ENCODE peak calls at places on chromosome 19, in four cellular contexts. B is K562, Q is HCT116, K is SK-N-SH. W is an unnamed sample.

GRCh38 chr19:47372603-47373002 is 23.5 kb downstream of the DHX34 start:
- DNase-seq in K (no peak), B (no peak), Q (no peak), W (no peak)

GRCh38 chr19:11890634-11891033 is 3.1 kb downstream of the ZNF69 start:
- DNase-seq in B (no peak), K (no peak), Q (no peak), W (no peak)

GRCh38 chr19:18562086-18562485 is 4.4 kb downstream of the KXD1 start:
- DNase-seq in B (no peak), K (no peak), Q (no peak), W (no peak)

GRCh38 chr19:3012522-3013260 is 16.4 kb downstream of the TLE2 start:
- DNase-seq in B (peak), Q (no peak), K (no peak), W (no peak)

GRCh38 chr19:36573948-36574726 is 1.0 kb upstream of the ZNF529 start:
- DNase-seq in Q (no peak), B (peak), K (no peak), W (peak)

GRCh38 chr19:45547965-45548609 is 36.5 kb downstream of the OPA3 start:
- DNase-seq in K (no peak), Q (peak), B (no peak), W (peak)

GRCh38 chr19:48994035-48994386 is 324 bp downstream of the RUVBL2 start:
- DNase-seq in Q (no peak), K (no peak), B (no peak), W (no peak)

GRCh38 chr19:2048959-2049740 is 1.9 kb downstream of the MKNK2 start:
- DNase-seq in K (no peak), Q (no peak), B (no peak), W (no peak)

GRCh38 chr19:2244122-2244411 is 5.1 kb upstream of the AMH start:
- DNase-seq in Q (no peak), K (no peak), B (no peak), W (no peak)

GRCh38 chr19:33430674-33431277 is 57.3 kb downstream of the CEBPG start:
- DNase-seq in Q (peak), B (peak), K (peak), W (peak)

GRCh38 chr19:45508931-45509691 is 1.8 kb downstream of the VASP start:
- DNase-seq in Q (no peak), B (peak), K (peak), W (peak)

GRCh38 chr19:49861541-49862410 is 5.6 kb downstream of the PNKP start:
- DNase-seq in K (no peak), Q (no peak), B (no peak), W (no peak)

GRCh38 chr19:39471756-39472536 is 8.7 kb upstream of the TIMM50 start:
- DNase-seq in B (no peak), K (no peak), Q (no peak), W (no peak)
- TF ChIP-seq JUND in B (no peak), K (no peak), Q (no peak), W (no peak)

DNA sequence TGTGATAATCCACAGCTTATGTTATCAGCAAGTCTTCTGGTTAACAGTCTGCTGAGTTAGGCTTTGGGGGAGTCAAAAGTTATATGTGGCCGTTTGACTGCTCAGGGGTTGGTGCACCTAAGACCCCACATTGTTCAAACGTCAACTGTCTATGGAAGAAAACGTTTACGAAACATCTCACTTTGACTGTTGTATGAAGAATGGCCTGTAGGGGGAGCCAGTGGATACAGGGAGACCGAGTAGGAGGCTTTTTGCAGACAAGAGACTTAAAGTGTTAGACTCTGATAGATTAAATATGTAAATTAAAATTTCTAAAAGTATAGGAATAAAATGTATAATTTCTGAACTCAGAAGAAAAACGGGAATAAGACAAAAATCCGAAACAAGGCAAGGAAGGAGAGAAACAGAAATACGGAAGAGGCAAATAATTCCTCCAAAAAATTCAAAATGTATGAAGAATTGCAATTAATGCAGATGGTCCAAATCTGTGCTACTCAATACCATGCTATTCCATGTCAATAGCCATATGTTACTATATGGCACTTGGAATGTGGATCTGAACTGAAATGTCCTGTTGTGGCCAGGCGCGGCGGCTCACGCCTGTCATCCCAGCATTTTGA is 37.8 kb downstream of the TNFSF14 start:
- DNase-seq in B (peak), K (peak), Q (peak), W (no peak)
- TF ChIP-seq JUND in B (no peak), K (no peak), Q (no peak), W (no peak)

GRCh38 chr19:5823579-5824281 is 15.8 kb downstream of the FUT6 start:
- DNase-seq in K (peak), Q (no peak), B (peak), W (peak)
- TF ChIP-seq JUND in K (no peak), Q (no peak), B (no peak), W (no peak)

GRCh38 chr19:5050016-5050656 is 81.2 kb downstream of the KDM4B start:
- DNase-seq in Q (no peak), B (no peak), K (no peak), W (no peak)
- TF ChIP-seq JUND in Q (no peak), B (no peak), K (no peak), W (no peak)

GRCh38 chr19:39109641-39110040 is 15.9 kb upstream of the PAK4 start:
- DNase-seq in B (no peak), Q (no peak), K (no peak), W (no peak)
- TF ChIP-seq JUND in B (no peak), Q (no peak), K (no peak), W (no peak)

W was measured in T47D.